ENCODE peak calls at places on chromosomes 11 and 22, in four cellular contexts. One of them, this sample, is unnamed.

GRCh38 chr11:111911563-111912401 is at the start of gene CRYAB:
- DNase-seq in upper lobe of right lung: peak
- DNase-seq in endothelial cell: no peak
- DNase-seq in glutamatergic neuron: no peak
- DNase-seq in this sample: no peak

GRCh38 chr11:8090756-8091155 is 9.7 kb downstream of the TUB start:
- DNase-seq in upper lobe of right lung: no peak
- DNase-seq in endothelial cell: peak
- DNase-seq in glutamatergic neuron: peak
- DNase-seq in this sample: peak

GRCh38 chr11:1554981-1555712 is 16.9 kb downstream of the DUSP8 start:
- DNase-seq in upper lobe of right lung: peak
- DNase-seq in endothelial cell: no peak
- DNase-seq in glutamatergic neuron: peak
- DNase-seq in this sample: no peak

GRCh38 chr11:56994532-56994931 is 5.8 kb downstream of the OR5AK2 start:
- DNase-seq in upper lobe of right lung: no peak
- DNase-seq in endothelial cell: no peak
- DNase-seq in glutamatergic neuron: no peak
- DNase-seq in this sample: no peak

GRCh38 chr11:27287205-27287604 is 75.8 kb downstream of the CCDC34 start:
- DNase-seq in upper lobe of right lung: no peak
- DNase-seq in endothelial cell: no peak
- DNase-seq in glutamatergic neuron: no peak
- DNase-seq in this sample: no peak

GRCh38 chr11:42422094-42422493 is 889.7 kb upstream of the API5 start:
- DNase-seq in upper lobe of right lung: no peak
- DNase-seq in endothelial cell: no peak
- DNase-seq in glutamatergic neuron: no peak
- DNase-seq in this sample: no peak

GRCh38 chr11:110294509-110294908 is 1.9 kb downstream of the RDX start:
- DNase-seq in upper lobe of right lung: no peak
- DNase-seq in endothelial cell: no peak
- DNase-seq in glutamatergic neuron: no peak
- DNase-seq in this sample: no peak

GRCh38 chr11:111604392-111605009 is 2.3 kb downstream of the SIK2 start:
- DNase-seq in upper lobe of right lung: no peak
- DNase-seq in endothelial cell: no peak
- DNase-seq in glutamatergic neuron: no peak
- DNase-seq in this sample: no peak

GRCh38 chr22:37801946-37802309 is 5.8 kb upstream of the GCAT start:
- DNase-seq in upper lobe of right lung: no peak
- DNase-seq in endothelial cell: no peak
- DNase-seq in glutamatergic neuron: no peak
- DNase-seq in this sample: no peak

GRCh38 chr11:414333-414857 is 404 bp downstream of the SIGIRR start:
- DNase-seq in upper lobe of right lung: no peak
- DNase-seq in endothelial cell: no peak
- DNase-seq in glutamatergic neuron: no peak
- DNase-seq in this sample: no peak

GRCh38 chr11:133819916-133820315 is 25.4 kb downstream of the SPATA19 start:
- DNase-seq in upper lobe of right lung: no peak
- DNase-seq in endothelial cell: no peak
- DNase-seq in glutamatergic neuron: peak
- DNase-seq in this sample: no peak

GRCh38 chr11:108223449-108224149 is 732 bp downstream of the ATM start:
- DNase-seq in upper lobe of right lung: no peak
- DNase-seq in endothelial cell: no peak
- DNase-seq in glutamatergic neuron: no peak
- DNase-seq in this sample: no peak

GRCh38 chr11:114296190-114296978 is at the start of gene NNMT:
- DNase-seq in upper lobe of right lung: peak
- DNase-seq in endothelial cell: no peak
- DNase-seq in glutamatergic neuron: no peak
- DNase-seq in this sample: no peak

GRCh38 chr22:32050678-32051515 is 7.8 kb downstream of the SLC5A1 start:
- DNase-seq in upper lobe of right lung: no peak
- DNase-seq in endothelial cell: no peak
- DNase-seq in glutamatergic neuron: no peak
- DNase-seq in this sample: no peak

GRCh38 chr22:23404689-23405365 is 175.3 kb downstream of the IGLL1 start:
- DNase-seq in upper lobe of right lung: no peak
- DNase-seq in endothelial cell: peak
- DNase-seq in glutamatergic neuron: no peak
- DNase-seq in this sample: no peak

GRCh38 chr11:129944696-129945095 is 49.3 kb upstream of the NFRKB start:
- DNase-seq in upper lobe of right lung: no peak
- DNase-seq in endothelial cell: no peak
- DNase-seq in glutamatergic neuron: no peak
- DNase-seq in this sample: no peak

GRCh38 chr11:6475936-6476335 is 2.2 kb upstream of the TRIM3 start:
- DNase-seq in upper lobe of right lung: no peak
- DNase-seq in endothelial cell: no peak
- DNase-seq in glutamatergic neuron: no peak
- DNase-seq in this sample: no peak

GRCh38 chr22:29072979-29073617 is at the start of gene KREMEN1:
- DNase-seq in upper lobe of right lung: peak
- DNase-seq in endothelial cell: peak
- DNase-seq in glutamatergic neuron: peak
- DNase-seq in this sample: no peak

GRCh38 chr11:56911312-56911711 is 77.4 kb upstream of the OR5AK2 start:
- DNase-seq in upper lobe of right lung: no peak
- DNase-seq in endothelial cell: no peak
- DNase-seq in glutamatergic neuron: no peak
- DNase-seq in this sample: no peak

GRCh38 chr11:7516488-7516887 is 2.7 kb downstream of the PPFIBP2 start:
- DNase-seq in upper lobe of right lung: no peak
- DNase-seq in endothelial cell: no peak
- DNase-seq in glutamatergic neuron: no peak
- DNase-seq in this sample: no peak

GRCh38 chr11:78213526-78214330 is 25.0 kb downstream of the USP35 start:
- DNase-seq in upper lobe of right lung: no peak
- DNase-seq in endothelial cell: no peak
- DNase-seq in glutamatergic neuron: no peak
- DNase-seq in this sample: no peak

GRCh38 chr11:95093548-95093947 is 3.9 kb downstream of the ENDOD1 start:
- DNase-seq in upper lobe of right lung: no peak
- DNase-seq in endothelial cell: no peak
- DNase-seq in glutamatergic neuron: no peak
- DNase-seq in this sample: no peak

GRCh38 chr11:95091663-95092062 is 2.0 kb downstream of the ENDOD1 start:
- DNase-seq in upper lobe of right lung: no peak
- DNase-seq in endothelial cell: no peak
- DNase-seq in glutamatergic neuron: no peak
- DNase-seq in this sample: no peak

GRCh38 chr11:95095858-95096587 is 6.4 kb downstream of the ENDOD1 start:
- DNase-seq in upper lobe of right lung: no peak
- DNase-seq in endothelial cell: no peak
- DNase-seq in glutamatergic neuron: no peak
- DNase-seq in this sample: no peak

GRCh38 chr11:95089620-95090542 is at the start of gene ENDOD1:
- DNase-seq in upper lobe of right lung: peak
- DNase-seq in endothelial cell: peak
- DNase-seq in glutamatergic neuron: peak
- DNase-seq in this sample: peak

DNA sequence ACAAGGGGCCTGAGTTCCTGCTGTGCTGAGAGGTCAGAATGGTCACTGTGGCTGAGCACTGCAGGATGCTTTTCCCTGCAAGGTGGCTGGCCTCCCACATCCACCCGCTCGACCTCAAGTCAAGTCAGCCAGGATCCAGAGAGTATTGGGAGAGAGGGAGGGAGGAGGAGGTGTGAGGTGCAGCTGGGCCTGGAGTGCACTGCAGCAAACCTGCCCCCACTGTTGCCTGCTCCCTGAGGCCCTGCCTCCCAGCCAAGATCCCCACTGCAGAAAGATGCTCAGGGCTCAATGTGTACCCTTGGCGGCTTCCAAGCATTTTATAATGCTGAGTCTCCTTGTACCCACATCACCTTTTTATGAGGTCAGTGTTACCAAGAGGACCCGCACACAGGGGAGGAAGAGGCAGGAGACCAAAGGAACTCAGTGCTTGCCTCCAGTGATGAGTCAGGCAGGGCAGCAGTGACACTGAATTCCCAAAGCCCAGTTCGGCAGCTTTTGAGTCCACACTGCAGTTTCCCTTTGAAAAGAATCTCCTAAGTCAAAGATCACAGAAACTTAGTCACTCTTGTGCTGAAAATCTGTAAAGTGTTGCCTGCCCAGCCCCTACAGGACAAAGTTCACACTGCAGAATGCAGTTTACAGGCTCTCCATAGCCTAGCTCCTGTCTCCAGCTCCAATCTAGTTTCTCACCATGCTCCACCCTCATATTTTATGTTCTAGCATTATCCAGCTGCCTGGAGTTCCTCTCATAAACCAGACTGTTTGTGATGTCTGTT is 3.1 kb downstream of the ENDOD1 start:
- DNase-seq in upper lobe of right lung: no peak
- DNase-seq in endothelial cell: no peak
- DNase-seq in glutamatergic neuron: no peak
- DNase-seq in this sample: peak
- TF ChIP-seq CTCF in upper lobe of right lung: peak
- TF ChIP-seq CTCF in endothelial cell: no peak
- TF ChIP-seq CTCF in glutamatergic neuron: peak
- TF ChIP-seq CTCF in this sample: peak

DNA sequence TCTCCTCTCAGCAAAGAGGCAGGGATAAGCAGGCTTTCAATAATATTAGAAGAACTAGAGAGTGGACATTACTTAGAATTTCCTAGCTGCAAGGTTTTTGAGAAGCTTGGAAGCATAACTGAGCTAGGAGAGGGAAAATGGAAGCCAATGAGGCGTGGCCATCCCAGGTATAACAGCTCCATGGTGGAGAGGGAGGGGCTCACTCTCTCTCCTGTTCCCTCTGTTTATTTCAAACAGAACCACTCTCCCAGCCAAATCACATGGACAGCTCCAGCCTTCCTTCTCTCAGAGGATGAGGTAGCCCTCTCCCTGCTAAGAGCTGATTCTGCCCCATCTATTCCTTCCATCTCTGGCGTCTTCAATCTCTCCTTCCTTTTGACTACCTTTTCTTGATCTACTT is 103.1 kb downstream of the NTM start:
- DNase-seq in upper lobe of right lung: no peak
- DNase-seq in endothelial cell: no peak
- DNase-seq in glutamatergic neuron: no peak
- DNase-seq in this sample: no peak
- TF ChIP-seq CTCF in upper lobe of right lung: no peak
- TF ChIP-seq CTCF in endothelial cell: no peak
- TF ChIP-seq CTCF in glutamatergic neuron: no peak
- TF ChIP-seq CTCF in this sample: no peak

DNA sequence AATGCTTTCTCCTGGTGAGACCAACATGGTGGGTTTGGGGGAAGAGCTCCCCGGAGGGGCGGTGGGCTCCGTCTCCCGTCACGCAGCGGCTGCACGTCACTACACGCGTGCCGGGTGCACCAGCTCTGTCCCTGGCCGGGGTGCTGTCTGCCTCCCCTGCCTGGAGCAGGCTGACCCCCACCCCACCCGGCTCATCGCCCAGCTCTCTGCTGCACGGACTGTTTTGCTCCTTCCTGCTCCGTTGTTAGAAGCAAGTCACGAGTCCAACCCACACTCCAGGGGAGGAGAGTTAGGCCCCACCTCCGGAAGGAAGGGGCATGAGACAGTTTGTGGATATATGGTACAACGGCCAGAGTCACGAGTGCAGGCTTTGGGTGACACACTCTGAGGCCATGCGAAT is 364.9 kb downstream of the BRD1 start:
- DNase-seq in upper lobe of right lung: no peak
- DNase-seq in endothelial cell: no peak
- DNase-seq in glutamatergic neuron: no peak
- DNase-seq in this sample: no peak
- TF ChIP-seq CTCF in upper lobe of right lung: no peak
- TF ChIP-seq CTCF in endothelial cell: no peak
- TF ChIP-seq CTCF in glutamatergic neuron: no peak
- TF ChIP-seq CTCF in this sample: no peak

DNA sequence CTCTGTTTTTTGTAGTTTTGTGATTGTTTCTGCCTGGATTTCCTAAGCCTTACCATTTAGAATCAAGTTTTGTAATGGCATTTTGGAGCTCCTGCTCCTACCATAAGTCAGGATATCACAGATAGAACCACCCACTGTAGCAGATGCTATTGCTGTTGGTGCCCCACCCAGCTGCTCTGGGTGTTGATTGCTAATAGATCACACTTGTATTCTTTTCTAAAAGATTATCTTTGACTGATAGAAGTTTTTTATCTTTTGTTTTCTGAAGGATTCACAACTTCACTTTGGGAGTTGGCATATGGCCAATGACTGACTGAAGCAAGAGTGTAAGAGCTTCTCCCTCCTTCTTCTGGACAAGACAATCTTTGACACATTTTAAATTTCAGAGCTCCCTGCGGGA is 76.0 kb downstream of the EHF start:
- DNase-seq in upper lobe of right lung: no peak
- DNase-seq in endothelial cell: no peak
- DNase-seq in glutamatergic neuron: no peak
- DNase-seq in this sample: no peak
- TF ChIP-seq CTCF in upper lobe of right lung: no peak
- TF ChIP-seq CTCF in endothelial cell: no peak
- TF ChIP-seq CTCF in glutamatergic neuron: no peak
- TF ChIP-seq CTCF in this sample: no peak

GRCh38 chr11:96091476-96091875 is 167.6 kb upstream of the MTMR2 start:
- DNase-seq in upper lobe of right lung: no peak
- DNase-seq in endothelial cell: no peak
- DNase-seq in glutamatergic neuron: no peak
- DNase-seq in this sample: no peak
- TF ChIP-seq CTCF in upper lobe of right lung: peak
- TF ChIP-seq CTCF in endothelial cell: no peak
- TF ChIP-seq CTCF in glutamatergic neuron: no peak
- TF ChIP-seq CTCF in this sample: peak

GRCh38 chr11:46633291-46634217 is 16.2 kb downstream of the ATG13 start:
- DNase-seq in upper lobe of right lung: peak
- DNase-seq in endothelial cell: no peak
- DNase-seq in glutamatergic neuron: no peak
- DNase-seq in this sample: no peak
- TF ChIP-seq CTCF in upper lobe of right lung: no peak
- TF ChIP-seq CTCF in endothelial cell: no peak
- TF ChIP-seq CTCF in glutamatergic neuron: no peak
- TF ChIP-seq CTCF in this sample: no peak

DNA sequence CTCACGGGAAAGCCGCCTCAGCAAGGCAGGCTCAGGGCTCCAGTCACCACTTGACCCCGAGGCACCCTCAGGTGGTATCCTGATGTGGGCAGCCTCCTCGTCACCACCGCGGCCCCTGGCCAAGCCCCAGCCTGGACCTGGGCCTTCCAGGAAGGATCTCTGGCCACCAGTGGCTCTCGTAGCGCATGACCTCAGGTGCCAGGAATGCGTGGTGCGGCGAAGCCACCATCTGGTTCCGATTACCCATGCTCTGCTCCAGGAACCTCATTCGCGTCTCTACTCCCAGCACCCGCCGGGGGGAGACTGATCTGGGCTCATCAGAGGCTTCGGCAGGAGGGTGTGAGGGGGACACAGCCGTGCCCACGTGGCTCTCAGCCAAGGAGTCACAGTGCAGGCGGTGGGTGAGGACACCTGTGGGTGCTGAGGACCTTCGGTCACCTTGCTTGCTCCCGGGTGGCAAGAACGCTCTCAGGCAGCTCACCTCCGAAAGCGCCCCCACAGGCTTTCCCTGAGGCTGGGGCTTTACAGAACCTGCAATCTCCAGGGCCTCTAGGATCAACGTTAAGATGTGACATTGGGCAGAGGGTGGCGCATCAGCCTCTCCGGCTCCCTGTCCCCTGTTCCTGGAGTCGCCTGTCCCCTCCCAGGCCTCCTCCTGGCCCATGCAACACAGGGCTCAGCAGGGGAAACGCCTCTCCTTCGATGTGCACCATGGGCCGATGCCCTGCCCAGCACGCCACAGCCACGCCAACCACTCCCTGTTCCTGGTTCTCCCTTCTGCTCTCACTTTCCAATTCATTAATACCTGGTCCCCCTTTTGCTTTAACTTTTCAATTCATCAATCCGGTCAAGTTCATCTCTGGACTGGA is 39.0 kb downstream of the TBX1 start:
- DNase-seq in upper lobe of right lung: no peak
- DNase-seq in endothelial cell: no peak
- DNase-seq in glutamatergic neuron: peak
- DNase-seq in this sample: peak
- TF ChIP-seq CTCF in upper lobe of right lung: no peak
- TF ChIP-seq CTCF in endothelial cell: no peak
- TF ChIP-seq CTCF in glutamatergic neuron: no peak
- TF ChIP-seq CTCF in this sample: peak

This sample was measured in BE2C.